ENCODE peak calls at places on chromosome 11, in four cellular contexts. M is keratinocyte, N is GM23338, V is mammary epithelial cell. A is an unnamed sample.
A peak's percentile ranks its signal among the peaks of the same experiment; 100 is the strongest.

GRCh38 chr11:102116453-102117205 is 6.4 kb downstream of the YAP1 start:
- DNase-seq in M (no peak), N (no peak), V (no peak), A (no peak)

GRCh38 chr11:129992161-129992944 is 10.3 kb downstream of the PRDM10 start:
- DNase-seq in M (no peak), N (peak; percentile 93), V (peak; percentile 52), A (peak; percentile 78)

GRCh38 chr11:80109652-80110051 is 668.8 kb upstream of the TENM4 start:
- DNase-seq in M (no peak), N (no peak), V (no peak), A (no peak)

GRCh38 chr11:123174196-123175183 is 20.6 kb downstream of the CLMP start:
- DNase-seq in M (peak; percentile 77), N (peak; percentile 41), V (peak; percentile 77), A (peak; percentile 59)

GRCh38 chr11:72111803-72112540 is 523 bp downstream of the ANAPC15 start:
- DNase-seq in M (peak; percentile 86), N (peak; percentile 100), V (peak; percentile 99), A (peak; percentile 98)

GRCh38 chr11:62542750-62543567 is 3.6 kb downstream of the AHNAK start:
- DNase-seq in M (no peak), N (peak; percentile 86), V (peak; percentile 78), A (peak; percentile 85)

GRCh38 chr11:68889948-68890446 is 13.6 kb downstream of the MRPL21 start:
- DNase-seq in M (no peak), N (peak; percentile 89), V (no peak), A (peak; percentile 74)

GRCh38 chr11:93587858-93588581 is 44.8 kb upstream of the SMCO4 start:
- DNase-seq in M (no peak), N (no peak), V (no peak), A (no peak)

GRCh38 chr11:121421149-121421906 is 30.8 kb upstream of the SORL1 start:
- DNase-seq in M (no peak), N (peak; percentile 45), V (no peak), A (no peak)

GRCh38 chr11:30635401-30635989 is 49.3 kb upstream of the MPPED2 start:
- DNase-seq in M (no peak), N (peak; percentile 78), V (no peak), A (peak; percentile 19)

GRCh38 chr11:65934014-65934413 is 11.3 kb upstream of the TSGA10IP start:
- DNase-seq in M (no peak), N (no peak), V (no peak), A (no peak)

GRCh38 chr11:133833899-133834296 is 11.4 kb downstream of the SPATA19 start:
- DNase-seq in M (no peak), N (no peak), V (no peak), A (no peak)

GRCh38 chr11:12123177-12123576 is 12.8 kb downstream of the MICAL2 start:
- DNase-seq in M (no peak), N (no peak), V (peak; percentile 80), A (no peak)

GRCh38 chr11:4881860-4882500 is at the start of gene OR51T1:
- DNase-seq in M (no peak), N (no peak), V (no peak), A (no peak)

GRCh38 chr11:75536786-75537629 is 11.3 kb upstream of the GDPD5 start:
- DNase-seq in M (no peak), N (no peak), V (peak; percentile 58), A (no peak)

GRCh38 chr11:46680815-46681214 is 19.6 kb downstream of the ARHGAP1 start:
- DNase-seq in M (no peak), N (no peak), V (no peak), A (no peak)

GRCh38 chr11:131375421-131375820 is 5.0 kb downstream of the NTM start:
- DNase-seq in M (no peak), N (no peak), V (no peak), A (no peak)
- H2AFZ ChIP-seq in M (no peak overlapping the region), N (no peak overlapping the region), V (no peak overlapping the region), A (no peak overlapping the region)

DNA sequence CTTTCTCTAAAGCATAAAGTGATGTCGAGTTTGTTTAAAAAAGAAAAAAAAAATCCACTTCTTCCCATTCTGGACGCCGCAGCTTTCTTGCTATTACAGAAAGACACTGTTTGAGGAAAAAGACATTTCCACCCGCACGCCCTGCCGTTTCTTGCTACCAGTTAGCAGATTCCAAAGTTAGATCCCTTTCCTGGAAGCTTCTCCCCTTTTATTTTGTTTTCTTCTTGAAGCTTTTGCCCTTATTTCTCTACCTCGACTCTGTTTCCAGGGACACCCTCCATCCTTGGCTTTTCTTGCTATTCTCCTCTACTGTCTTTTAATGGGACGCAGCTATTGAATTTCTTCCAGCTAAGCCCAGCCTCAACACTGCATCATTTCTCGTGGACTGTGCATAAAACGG is 1.5 kb downstream of the GRIA4 start:
- DNase-seq in M (no peak), N (no peak), V (no peak), A (no peak)
- TF ChIP-seq EZH2 in M (peak; percentile 33), N (no peak), V (no peak), A (no peak)

GRCh38 chr11:90135016-90135415 is 553 bp downstream of the NAALAD2 start:
- DNase-seq in M (no peak), N (peak; percentile 16), V (no peak), A (peak; percentile 5)

GRCh38 chr11:90134420-90135003 is at the start of gene NAALAD2:
- DNase-seq in M (no peak), N (peak; percentile 87), V (no peak), A (peak; percentile 88)

GRCh38 chr11:90133560-90134145 is 810 bp upstream of the NAALAD2 start:
- DNase-seq in M (no peak), N (peak; percentile 22), V (no peak), A (no peak)
- H2AFZ ChIP-seq in M (no peak overlapping the region), N (peak overlapping the region; percentile 86), V (no peak overlapping the region), A (peak overlapping the region; percentile 86)

GRCh38 chr11:119316017-119316728 is 757 bp downstream of the MCAM start:
- DNase-seq in M (no peak), N (no peak), V (peak; percentile 45), A (no peak)
- TF ChIP-seq EZH2 in M (no peak), N (peak; percentile 35), V (no peak), A (peak; percentile 39)

DNA sequence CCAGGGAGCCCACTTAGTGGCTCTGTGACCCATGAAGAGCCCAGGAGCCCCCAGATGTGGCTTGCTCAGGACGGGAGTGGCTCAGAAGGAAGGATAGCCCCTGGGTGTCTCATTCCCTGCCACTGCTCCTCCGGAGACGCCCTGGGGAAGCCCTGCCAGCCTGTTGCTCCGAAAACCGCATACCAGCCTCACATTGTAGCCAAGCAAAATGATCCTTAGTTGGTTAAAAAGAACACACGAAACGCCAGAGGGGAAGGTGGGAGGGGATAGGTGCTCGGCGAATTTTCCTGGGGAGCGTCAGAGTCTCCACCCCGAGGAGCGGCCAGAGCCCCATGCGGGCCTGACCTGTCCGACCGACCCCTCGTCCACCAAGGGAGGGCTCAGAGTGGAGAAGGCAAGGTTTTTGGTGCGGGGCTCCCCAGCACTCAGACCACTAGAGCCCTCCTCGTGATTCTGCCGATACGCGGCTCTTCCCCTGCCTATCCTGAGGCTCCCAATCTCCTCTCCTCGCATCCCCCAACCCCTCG is 39.5 kb downstream of the DIXDC1 start:
- DNase-seq in M (peak; percentile 38), N (peak; percentile 78), V (peak; percentile 50), A (no peak)
- H2AFZ ChIP-seq in M (peak overlapping the region; percentile 83), N (peak overlapping the region; percentile 69), V (peak overlapping the region; percentile 98), A (peak overlapping the region; percentile 71)

GRCh38 chr11:44309483-44310197 is at the start of gene ALX4:
- DNase-seq in M (no peak), N (peak; percentile 79), V (peak; percentile 43), A (peak; percentile 36)
- TF ChIP-seq EZH2 in M (peak; percentile 97), N (peak; percentile 99), V (peak; percentile 6), A (peak; percentile 96)

GRCh38 chr11:89181111-89181510 is 3.4 kb downstream of the TYR start:
- DNase-seq in M (no peak), N (peak; percentile 44), V (no peak), A (no peak)
- H2AFZ ChIP-seq in M (no peak overlapping the region), N (no peak overlapping the region), V (no peak overlapping the region), A (no peak overlapping the region)

DNA sequence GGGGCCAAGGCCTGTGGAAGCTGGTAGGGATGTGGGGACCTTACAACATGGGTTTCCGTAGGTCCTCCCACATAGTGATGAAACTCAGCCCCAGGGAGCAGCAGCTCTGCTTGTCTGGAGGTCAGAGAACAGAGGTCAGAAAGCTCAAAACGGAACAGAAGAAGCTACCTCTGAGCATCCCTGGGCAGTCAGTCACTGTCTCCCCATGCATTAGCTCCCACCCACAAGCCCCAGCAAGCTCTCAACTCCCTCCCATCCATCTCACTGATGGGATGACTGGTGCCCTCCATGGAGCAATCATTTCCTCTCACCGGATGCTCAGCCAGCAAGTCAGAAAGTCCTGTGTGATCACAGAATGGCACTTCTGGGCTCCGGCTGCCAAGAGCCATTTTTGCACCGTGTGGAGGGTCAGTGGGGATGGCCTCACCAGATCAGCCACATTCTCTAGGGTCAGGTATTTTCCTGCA is 1.9 kb downstream of the TPP1 start:
- DNase-seq in M (no peak), N (no peak), V (no peak), A (no peak)
- TF ChIP-seq EZH2 in M (no peak), N (no peak), V (no peak), A (no peak)

GRCh38 chr11:126114486-126115252 is 52.0 kb upstream of the CDON start:
- DNase-seq in M (no peak), N (no peak), V (no peak), A (no peak)
- H2AFZ ChIP-seq in M (no peak overlapping the region), N (no peak overlapping the region), V (no peak overlapping the region), A (no peak overlapping the region)

GRCh38 chr11:128688031-128688713 is 5.7 kb upstream of the FLI1 start:
- DNase-seq in M (no peak), N (peak; percentile 35), V (no peak), A (no peak)
- TF ChIP-seq EZH2 in M (no peak), N (peak; percentile 36), V (no peak), A (no peak)

A was measured in hepatocyte.